ENCODE peak calls at places on chromosomes 11 and 22, in six cellular contexts. U, H, L, M, F and R are unnamed samples. For H3K4me1, the result is how much of the 10 kb centered on the place peaks cover.

GRCh38 chr22:29129644-29130201 is 56.9 kb downstream of the KREMEN1 start:
- ATAC-seq in U (peak), H (no peak), L (no peak), M (no peak), F (no peak), R (no peak)

GRCh38 chr11:70072471-70073187 is 5.5 kb upstream of the ANO1 start:
- ATAC-seq in U (no peak), H (no peak), L (no peak), M (no peak), F (no peak), R (no peak)

GRCh38 chr11:62881579-62882427 is 1.1 kb downstream of the SLC3A2 start:
- ATAC-seq in U (peak), H (peak), L (peak), M (peak), F (peak), R (peak)

GRCh38 chr11:1382429-1382828 is 7.3 kb upstream of the BRSK2 start:
- ATAC-seq in U (no peak), H (peak), L (no peak), M (peak), F (no peak), R (no peak)

GRCh38 chr22:32830473-32830872 is 29.0 kb downstream of the TIMP3 start:
- ATAC-seq in U (peak), H (no peak), L (no peak), M (no peak), F (no peak), R (peak)

GRCh38 chr11:126561327-126561893 is 205.9 kb downstream of the ST3GAL4 start:
- ATAC-seq in U (no peak), H (no peak), L (peak), M (peak), F (no peak), R (no peak)

GRCh38 chr22:27556371-27556770 is 245.2 kb downstream of the MN1 start:
- ATAC-seq in U (no peak), H (no peak), L (no peak), M (no peak), F (no peak), R (no peak)

GRCh38 chr22:50447576-50448551 is 27.0 kb downstream of the SBF1 start:
- ATAC-seq in U (no peak), H (peak), L (no peak), M (peak), F (no peak), R (no peak)

GRCh38 chr22:41478891-41479521 is 10.1 kb downstream of the ACO2 start:
- ATAC-seq in U (peak), H (no peak), L (no peak), M (no peak), F (peak), R (peak)

GRCh38 chr11:57781529-57781943 is 19.9 kb downstream of the CTNND1 start:
- ATAC-seq in U (peak), H (no peak), L (peak), M (no peak), F (no peak), R (no peak)

GRCh38 chr22:19679476-19680099 is 34.7 kb upstream of the SEPTIN5 start:
- ATAC-seq in U (peak), H (peak), L (peak), M (peak), F (peak), R (peak)

GRCh38 chr11:128456566-128457268 is 130.6 kb downstream of the ETS1 start:
- ATAC-seq in U (no peak), H (no peak), L (no peak), M (no peak), F (no peak), R (no peak)

GRCh38 chr11:10568486-10568941 is at the start of gene LYVE1:
- ATAC-seq in U (peak), H (no peak), L (no peak), M (peak), F (no peak), R (peak)

GRCh38 chr22:38109391-38110000 is 988 bp downstream of the BAIAP2L2 start:
- ATAC-seq in U (no peak), H (peak), L (no peak), M (no peak), F (peak), R (no peak)

GRCh38 chr22:46025973-46026906 is 49.3 kb upstream of the WNT7B start:
- ATAC-seq in U (no peak), H (no peak), L (no peak), M (no peak), F (no peak), R (no peak)

GRCh38 chr22:46026907-46027218 is 49.9 kb upstream of the WNT7B start:
- ATAC-seq in U (no peak), H (no peak), L (no peak), M (no peak), F (no peak), R (no peak)

GRCh38 chr22:46023558-46023981 is 46.6 kb upstream of the WNT7B start:
- ATAC-seq in U (peak), H (no peak), L (no peak), M (no peak), F (no peak), R (peak)

GRCh38 chr22:46024136-46024840 is 47.3 kb upstream of the WNT7B start:
- ATAC-seq in U (no peak), H (no peak), L (no peak), M (no peak), F (no peak), R (no peak)

GRCh38 chr22:46025225-46025972 is 48.4 kb upstream of the WNT7B start:
- ATAC-seq in U (no peak), H (no peak), L (no peak), M (no peak), F (no peak), R (no peak)
- TF ChIP-seq CTCF in U (no peak), H (no peak), L (no peak), M (no peak), F (no peak), R (no peak)

DNA sequence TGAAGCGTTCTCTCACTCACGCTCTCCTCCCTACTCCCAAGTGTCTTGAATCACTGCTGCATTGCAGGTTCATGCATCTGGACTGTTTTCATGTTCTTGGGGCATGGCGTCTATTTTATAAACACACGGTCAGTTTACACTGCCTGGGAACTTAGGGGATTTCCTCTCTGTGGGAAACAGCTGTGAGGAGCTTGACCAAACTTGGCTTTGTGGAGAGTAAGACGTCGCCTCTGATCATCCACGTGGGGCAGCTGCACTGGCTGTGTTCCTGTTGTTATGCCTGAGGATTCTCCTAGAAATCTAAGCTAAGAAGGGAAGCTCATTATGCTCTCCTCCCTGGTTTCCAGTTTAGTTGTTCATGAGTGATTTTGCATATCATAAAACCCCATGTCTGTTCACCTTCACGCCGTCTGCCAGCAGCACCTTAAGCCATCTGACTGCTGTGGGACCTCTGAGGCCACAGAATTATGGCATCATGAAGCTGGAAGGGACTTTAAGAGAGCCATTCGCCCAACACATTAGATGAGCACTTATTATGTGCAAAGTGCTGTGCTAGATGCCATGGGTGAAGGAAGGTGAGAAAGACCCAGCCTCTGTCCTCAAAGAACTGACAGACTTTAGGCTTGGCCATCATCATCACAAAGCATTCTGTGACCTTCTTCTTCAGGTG is 38.8 kb upstream of the POU2AF1 start:
- ATAC-seq in U (peak), H (no peak), L (no peak), M (peak), F (peak), R (peak)
- TF ChIP-seq EP300 in U (no peak), H (no peak), L (no peak), M (no peak), F (peak), R (no peak)

DNA sequence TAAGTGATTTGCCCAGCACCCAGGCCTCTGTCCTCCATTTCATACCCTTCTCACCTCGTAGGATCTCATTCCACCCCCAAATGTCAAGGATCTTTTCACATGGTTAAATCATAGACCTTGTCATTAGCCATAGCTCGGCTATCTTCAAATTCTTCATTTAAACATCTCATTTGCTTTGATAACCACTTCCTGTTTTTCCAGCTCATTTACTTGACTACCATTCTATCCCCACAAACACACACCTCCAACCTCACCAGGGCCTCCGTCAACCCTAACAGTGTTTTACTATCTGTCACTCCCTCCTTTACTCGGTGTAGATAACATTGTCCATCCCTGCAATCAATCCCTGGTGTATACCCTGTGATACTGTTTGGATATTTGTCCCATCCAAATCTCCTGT is 36.8 kb upstream of the LARGE1 start:
- ATAC-seq in U (no peak), H (no peak), L (no peak), M (no peak), F (no peak), R (no peak)
- H3K4me1 ChIP-seq in U (under half), H (under half), L (under half), M (under half), F (under half), R (under half)

DNA sequence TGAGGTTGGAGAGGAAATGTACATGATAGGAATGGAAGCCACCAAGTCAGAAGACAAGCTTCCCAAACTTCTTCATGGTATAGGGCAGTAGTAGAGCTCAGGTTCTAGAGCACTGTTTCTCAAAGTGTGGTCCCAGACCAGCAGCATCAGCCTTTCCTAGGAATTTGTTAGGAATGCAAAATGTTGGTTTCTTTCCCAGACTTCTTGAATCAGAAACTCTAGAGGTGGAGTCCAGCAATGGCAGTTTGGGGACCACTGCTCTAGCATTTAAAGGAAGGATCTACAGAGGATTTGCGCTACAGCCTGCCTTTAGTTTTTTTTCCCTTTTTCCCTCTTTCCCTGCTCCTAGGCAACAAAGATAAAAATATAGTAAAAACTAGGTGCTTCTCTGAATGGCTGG is 17.0 kb upstream of the MMP12 start:
- ATAC-seq in U (no peak), H (no peak), L (no peak), M (no peak), F (no peak), R (no peak)
- TF ChIP-seq CTCF in U (no peak), H (no peak), L (no peak), M (no peak), F (no peak), R (no peak)

DNA sequence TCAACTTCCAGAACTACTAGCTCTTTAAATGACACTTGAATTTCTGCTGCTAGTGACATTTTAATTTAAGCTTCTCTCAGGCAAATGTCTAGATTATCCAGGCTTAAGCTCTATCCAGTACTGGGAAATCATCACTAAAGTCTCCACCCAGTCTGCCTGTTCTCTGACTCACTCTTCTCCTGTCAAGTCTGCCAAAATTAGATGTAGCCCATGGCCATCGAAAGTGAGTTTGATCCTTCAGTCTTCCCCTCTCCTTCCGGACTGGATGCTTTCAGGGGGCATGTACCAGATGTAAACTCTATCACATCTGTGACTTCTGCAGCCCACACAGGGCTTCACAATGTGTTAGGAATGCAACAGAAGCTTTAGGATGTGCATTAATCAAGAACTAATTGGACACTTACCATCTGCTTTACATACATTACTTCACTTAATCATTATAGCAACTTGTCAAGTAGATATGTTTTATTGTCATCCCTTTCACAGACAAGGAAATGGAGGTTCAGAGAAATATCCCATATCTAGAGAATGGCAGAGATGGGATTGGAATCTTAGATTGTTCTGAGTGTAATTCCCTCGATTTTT is 12.3 kb downstream of the ME3 start:
- ATAC-seq in U (peak), H (peak), L (no peak), M (no peak), F (no peak), R (no peak)
- TF ChIP-seq EP300 in U (no peak), H (no peak), L (no peak), M (no peak), F (no peak), R (no peak)

DNA sequence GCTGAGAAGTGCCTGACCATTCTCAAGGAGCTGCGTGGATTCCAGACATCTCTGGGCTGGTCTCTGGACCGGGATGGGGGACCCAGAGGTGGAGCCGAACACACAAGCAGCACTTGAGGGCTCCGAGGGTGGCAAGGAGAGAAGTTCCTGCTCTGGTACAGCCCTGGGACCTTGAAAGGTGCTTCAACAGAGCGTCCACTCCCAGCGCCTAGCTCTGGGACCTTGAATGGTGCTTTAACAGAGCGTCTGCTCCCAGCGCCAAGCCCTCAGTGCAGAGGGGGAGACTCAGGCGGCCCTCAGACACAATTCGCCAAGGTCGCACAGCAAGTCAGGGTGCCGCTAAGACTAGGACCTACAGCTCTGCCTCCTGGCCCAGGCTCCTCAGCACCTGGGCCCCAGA is 10.6 kb upstream of the NPAS4 start:
- ATAC-seq in U (no peak), H (no peak), L (no peak), M (no peak), F (no peak), R (no peak)
- H3K4me1 ChIP-seq in U (under half), H (under half), L (under half), M (under half), F (under half), R (under half)

GRCh38 chr11:76209956-76210885 is 3.9 kb upstream of the WNT11 start:
- ATAC-seq in U (peak), H (no peak), L (no peak), M (peak), F (no peak), R (peak)

GRCh38 chr11:76214968-76215548 is 8.8 kb upstream of the WNT11 start:
- ATAC-seq in U (no peak), H (no peak), L (peak), M (no peak), F (no peak), R (no peak)

GRCh38 chr11:76210920-76211851 is 4.9 kb upstream of the WNT11 start:
- ATAC-seq in U (no peak), H (no peak), L (no peak), M (no peak), F (no peak), R (no peak)

GRCh38 chr11:76214186-76214585 is 7.9 kb upstream of the WNT11 start:
- ATAC-seq in U (no peak), H (no peak), L (no peak), M (no peak), F (no peak), R (no peak)

GRCh38 chr11:76212086-76213035 is 6.1 kb upstream of the WNT11 start:
- ATAC-seq in U (no peak), H (no peak), L (no peak), M (no peak), F (no peak), R (no peak)
- TF ChIP-seq CTCF in U (no peak), H (no peak), L (no peak), M (no peak), F (no peak), R (no peak)